ENCODE peak calls at places on chromosomes 11 and 22, in four cellular contexts. G is IMR-90; H is pancreas; X is effector memory CD4-positive, alpha-beta T cell. C is an unnamed sample.

GRCh38 chr11:27718853-27719574 is 18.8 kb upstream of the BDNF start:
- DNase-seq in G (peak), H (peak), X (no peak), C (no peak)

GRCh38 chr22:40224702-40225101 is 47.0 kb downstream of the TNRC6B start:
- DNase-seq in G (peak), H (no peak), X (no peak), C (no peak)

GRCh38 chr22:21000215-21000986 is 1.5 kb downstream of the THAP7 start:
- DNase-seq in G (no peak), H (no peak), X (no peak), C (no peak)

GRCh38 chr22:17106161-17106784 is 14.9 kb downstream of the TMEM121B start:
- DNase-seq in G (no peak), H (no peak), X (no peak), C (no peak)

GRCh38 chr11:113376156-113376555 is 11.4 kb upstream of the ANKK1 start:
- DNase-seq in G (peak), H (no peak), X (no peak), C (no peak)

GRCh38 chr11:9799901-9800300 is 136.0 kb downstream of the SWAP70 start:
- DNase-seq in G (no peak), H (no peak), X (no peak), C (no peak)

GRCh38 chr22:45316796-45317526 is 7.2 kb downstream of the FAM118A start:
- DNase-seq in G (no peak), H (no peak), X (no peak), C (no peak)

GRCh38 chr11:123973816-123974215 is 3.8 kb downstream of the OR10S1 start:
- DNase-seq in G (peak), H (no peak), X (no peak), C (no peak)

GRCh38 chr22:46881373-46882118 is 119.1 kb downstream of the TBC1D22A start:
- DNase-seq in G (peak), H (no peak), X (no peak), C (no peak)

GRCh38 chr11:65429069-65429681 is 6.6 kb downstream of the NEAT1 start:
- DNase-seq in G (peak), H (no peak), X (no peak), C (no peak)

GRCh38 chr22:45353816-45354215 is 44.1 kb downstream of the FAM118A start:
- DNase-seq in G (no peak), H (no peak), X (no peak), C (no peak)

GRCh38 chr22:45343143-45343542 is 33.4 kb downstream of the FAM118A start:
- DNase-seq in G (no peak), H (no peak), X (no peak), C (no peak)

GRCh38 chr22:45518580-45518991 is 15.9 kb downstream of the FBLN1 start:
- DNase-seq in G (no peak), H (no peak), X (no peak), C (no peak)

GRCh38 chr22:39150848-39151215 is 1.6 kb downstream of the CBX7 start:
- DNase-seq in G (no peak), H (peak), X (no peak), C (no peak)

GRCh38 chr11:44011797-44012196 is 36.0 kb upstream of the ACCSL start:
- DNase-seq in G (peak), H (no peak), X (no peak), C (no peak)

GRCh38 chr11:106228996-106229395 is 151.5 kb downstream of the AASDHPPT start:
- DNase-seq in G (no peak), H (no peak), X (no peak), C (no peak)

GRCh38 chr11:27100534-27100933 is 59.9 kb downstream of the BBOX1 start:
- DNase-seq in G (no peak), H (no peak), X (no peak), C (no peak)

GRCh38 chr22:26768986-26769385 is 111.6 kb downstream of the MIAT start:
- DNase-seq in G (no peak), H (no peak), X (no peak), C (no peak)

GRCh38 chr11:65489061-65489705 is 9.7 kb upstream of the MALAT1 start:
- DNase-seq in G (peak), H (no peak), X (no peak), C (no peak)

DNA sequence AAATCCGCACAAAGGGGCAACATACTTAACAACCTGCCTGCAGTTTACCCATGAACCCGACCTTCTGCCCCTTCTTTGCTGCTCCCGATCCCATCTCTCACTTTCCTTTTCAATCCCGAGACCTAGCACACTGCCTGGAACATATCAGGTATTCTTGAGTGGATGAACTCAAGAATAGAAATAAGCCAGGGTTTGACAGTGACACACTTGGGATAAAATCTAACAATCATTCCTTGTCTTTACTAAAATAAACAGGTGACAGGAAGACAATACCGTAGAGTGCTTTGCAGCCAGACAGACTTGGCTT is 954 bp downstream of the UFD1 start:
- DNase-seq in G (no peak), H (no peak), X (no peak), C (no peak)
- H3K27ac ChIP-seq in G (peak), H (no peak), X (peak), C (no peak)

DNA sequence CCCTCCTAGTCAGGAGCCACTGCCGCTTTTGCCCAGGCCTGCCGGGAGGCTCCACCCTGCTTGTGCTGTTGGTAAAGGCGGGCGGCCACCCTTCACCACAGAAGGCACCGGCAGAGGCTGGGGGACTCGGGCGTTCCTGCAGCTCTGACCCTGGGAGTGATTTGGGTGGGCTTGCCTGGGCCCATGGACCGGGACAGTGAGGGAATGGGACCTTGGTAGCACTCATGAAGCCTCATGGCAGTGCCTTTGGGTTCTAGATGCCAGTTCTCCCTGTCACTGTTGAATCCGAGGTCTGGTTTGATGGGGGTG is 4.4 kb downstream of the TPCN2 start:
- DNase-seq in G (no peak), H (no peak), X (no peak), C (no peak)
- H3K27ac ChIP-seq in G (no peak), H (no peak), X (no peak), C (peak)

DNA sequence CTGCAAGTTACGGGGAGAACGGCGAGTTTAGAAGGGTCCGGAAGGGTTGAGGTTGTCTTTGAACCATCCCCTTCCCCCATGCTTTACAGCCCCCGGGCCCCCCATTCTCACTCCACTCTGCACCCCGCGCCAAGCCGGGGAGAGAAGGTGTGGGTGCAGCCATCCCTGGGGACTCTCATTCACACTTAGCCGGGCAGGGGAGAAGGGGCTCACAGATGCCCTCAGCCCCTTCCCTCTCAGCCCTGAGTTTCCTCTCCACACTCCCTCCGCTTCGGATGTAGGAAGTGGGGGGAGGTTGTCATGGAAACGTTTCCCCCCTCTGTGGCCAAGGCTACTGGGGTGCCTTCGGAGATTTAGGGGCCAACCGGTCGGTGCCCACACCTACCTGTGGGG is 333 bp downstream of the CADM1 start:
- DNase-seq in G (no peak), H (no peak), X (no peak), C (no peak)
- H3K27ac ChIP-seq in G (peak), H (peak), X (peak), C (peak)

GRCh38 chr11:125368757-125369156 is 127.3 kb downstream of the FEZ1 start:
- DNase-seq in G (no peak), H (no peak), X (no peak), C (no peak)
- H3K27ac ChIP-seq in G (no peak), H (no peak), X (no peak), C (no peak)

GRCh38 chr11:47998345-47998732 is 18.0 kb downstream of the PTPRJ start:
- DNase-seq in G (no peak), H (no peak), X (no peak), C (no peak)

GRCh38 chr11:47997063-47998053 is 17.0 kb downstream of the PTPRJ start:
- DNase-seq in G (no peak), H (no peak), X (no peak), C (no peak)

GRCh38 chr11:48001438-48002021 is 21.2 kb downstream of the PTPRJ start:
- DNase-seq in G (peak), H (no peak), X (peak), C (no peak)

GRCh38 chr11:48000432-48000831 is 20.1 kb downstream of the PTPRJ start:
- DNase-seq in G (no peak), H (no peak), X (no peak), C (no peak)

GRCh38 chr11:47998733-47999359 is 18.5 kb downstream of the PTPRJ start:
- DNase-seq in G (no peak), H (no peak), X (no peak), C (no peak)
- H3K27ac ChIP-seq in G (no peak), H (no peak), X (peak), C (no peak)

C was measured in caudate nucleus.